ENCODE peak calls at places on chromosomes 6 and 20, in five cellular contexts. H is SK-N-SH; O is tibial artery; Y is WTC11; I is activated CD8-positive, alpha-beta T cell treated with anti-CD3 and anti-CD28 coated beads for 36 hours. B is an unnamed sample.

GRCh38 chr20:8082025-8082424 is 50.0 kb upstream of the PLCB1 start:
- DNase-seq in H (no peak), O (no peak), Y (peak), I (no peak), B (no peak)

GRCh38 chr20:20277772-20278382 is 90.0 kb upstream of the INSM1 start:
- DNase-seq in H (no peak), O (no peak), Y (no peak), I (no peak), B (no peak)

GRCh38 chr20:2298116-2298515 is 2.3 kb downstream of the TGM3 start:
- DNase-seq in H (no peak), O (no peak), Y (no peak), I (no peak), B (no peak)

GRCh38 chr20:36604952-36605308 is 649 bp upstream of the RAB5IF start:
- DNase-seq in H (peak), O (peak), Y (no peak), I (peak), B (peak)

GRCh38 chr20:56848561-56848960 is 219.5 kb downstream of the TFAP2C start:
- DNase-seq in H (no peak), O (no peak), Y (no peak), I (no peak), B (no peak)

GRCh38 chr6:88512951-88513350 is 346.8 kb upstream of the CNR1 start:
- DNase-seq in H (no peak), O (no peak), Y (no peak), I (no peak), B (no peak)

GRCh38 chr6:89037156-89037900 is 43.2 kb upstream of the PNRC1 start:
- DNase-seq in H (no peak), O (no peak), Y (no peak), I (no peak), B (no peak)

GRCh38 chr20:58612021-58612700 is 38.9 kb upstream of the STX16 start:
- DNase-seq in H (no peak), O (no peak), Y (no peak), I (no peak), B (no peak)

GRCh38 chr6:37141291-37142046 is 28.5 kb upstream of the PIM1 start:
- DNase-seq in H (no peak), O (no peak), Y (peak), I (no peak), B (no peak)

GRCh38 chr6:56946368-56946767 is 8.5 kb upstream of the BEND6 start:
- DNase-seq in H (no peak), O (no peak), Y (no peak), I (no peak), B (no peak)

GRCh38 chr20:59645761-59646171 is 41.4 kb downstream of the PHACTR3 start:
- DNase-seq in H (no peak), O (no peak), Y (no peak), I (no peak), B (peak)

DNA sequence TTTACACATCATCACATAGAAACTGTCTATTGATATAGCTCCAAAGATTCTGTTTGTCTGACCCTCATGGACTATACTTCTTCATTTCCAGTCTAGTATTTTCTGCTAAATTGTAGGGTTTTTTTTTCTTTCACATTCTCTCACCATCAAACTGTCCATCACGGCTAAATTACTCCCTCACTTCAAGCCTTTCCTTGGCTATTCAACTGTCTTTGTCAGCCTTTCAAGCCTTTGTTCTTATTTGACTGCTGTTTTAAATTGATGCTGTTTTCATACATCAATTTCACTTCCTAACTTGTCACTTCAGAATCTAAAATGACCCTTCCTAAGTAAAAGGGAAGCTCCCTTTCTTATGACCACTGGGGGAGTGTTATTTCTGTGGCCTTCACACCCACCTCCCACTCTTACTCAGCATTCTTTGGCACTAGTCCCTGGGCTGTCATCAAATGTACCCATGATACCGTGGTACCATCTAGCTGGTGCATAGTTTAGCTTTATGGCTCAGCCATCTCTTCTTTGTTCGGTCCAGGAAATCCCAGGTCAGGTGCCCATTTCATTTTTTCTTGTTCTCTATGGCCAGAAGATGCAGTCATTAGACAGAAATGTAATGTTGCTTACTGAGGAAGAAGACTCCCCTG is 8.6 kb downstream of the GJA1 start:
- DNase-seq in H (no peak), O (no peak), Y (no peak), I (no peak), B (no peak)
- TF ChIP-seq CTCF in H (no peak), O (no peak), Y (no peak), I (no peak), B (no peak)

GRCh38 chr6:2118136-2118535 is 127.3 kb downstream of the GMDS start:
- DNase-seq in H (no peak), O (no peak), Y (no peak), I (no peak), B (no peak)

GRCh38 chr6:2120912-2121311 is 124.5 kb downstream of the GMDS start:
- DNase-seq in H (no peak), O (no peak), Y (no peak), I (no peak), B (no peak)

GRCh38 chr6:2116496-2116895 is 128.9 kb downstream of the GMDS start:
- DNase-seq in H (no peak), O (no peak), Y (no peak), I (no peak), B (no peak)

GRCh38 chr6:2117447-2117846 is 128.0 kb downstream of the GMDS start:
- DNase-seq in H (no peak), O (no peak), Y (no peak), I (no peak), B (no peak)

DNA sequence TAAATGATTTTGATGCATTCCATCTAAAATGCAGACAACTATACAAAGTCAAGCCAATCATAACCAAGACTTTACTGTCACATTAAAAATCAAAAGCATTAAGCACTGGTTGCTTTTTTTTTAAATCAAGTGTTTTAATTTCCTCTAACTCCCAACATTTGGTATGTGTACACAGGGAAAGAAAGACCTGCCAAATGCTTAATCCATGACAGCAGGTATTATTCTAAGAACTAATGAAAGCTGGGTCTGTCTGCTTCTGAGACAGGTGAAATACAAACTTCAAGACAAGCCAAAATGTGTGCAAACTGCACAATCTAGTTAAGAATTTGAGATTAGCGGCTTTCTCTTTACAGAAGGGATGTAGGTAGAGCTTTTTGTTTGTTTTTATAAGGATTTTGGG is 126.1 kb downstream of the GMDS start:
- DNase-seq in H (no peak), O (no peak), Y (no peak), I (no peak), B (no peak)
- TF ChIP-seq CTCF in H (no peak), O (no peak), Y (no peak), I (no peak), B (no peak)

DNA sequence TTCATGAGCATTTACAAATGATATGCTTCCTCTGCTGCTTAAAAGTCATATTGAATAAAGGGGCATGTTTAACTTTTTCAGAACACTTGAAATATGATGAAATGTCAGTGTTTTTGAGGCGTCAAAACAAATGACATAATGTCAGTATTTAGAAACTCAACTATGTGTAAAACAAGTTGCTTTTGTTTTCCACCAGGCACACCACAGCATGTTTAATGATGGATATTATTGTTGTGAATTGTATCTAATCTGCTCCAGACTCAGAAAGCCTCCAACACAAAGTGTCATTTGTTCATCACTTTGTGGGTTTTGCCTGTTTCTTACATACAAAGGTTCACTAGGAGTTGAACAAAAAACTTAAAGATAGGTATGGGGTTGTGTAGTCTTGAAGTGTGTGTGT is 776.0 kb upstream of the FLRT3 start:
- DNase-seq in H (no peak), O (no peak), Y (no peak), I (no peak), B (no peak)
- TF ChIP-seq CTCF in H (no peak), O (no peak), Y (no peak), I (no peak), B (no peak)

DNA sequence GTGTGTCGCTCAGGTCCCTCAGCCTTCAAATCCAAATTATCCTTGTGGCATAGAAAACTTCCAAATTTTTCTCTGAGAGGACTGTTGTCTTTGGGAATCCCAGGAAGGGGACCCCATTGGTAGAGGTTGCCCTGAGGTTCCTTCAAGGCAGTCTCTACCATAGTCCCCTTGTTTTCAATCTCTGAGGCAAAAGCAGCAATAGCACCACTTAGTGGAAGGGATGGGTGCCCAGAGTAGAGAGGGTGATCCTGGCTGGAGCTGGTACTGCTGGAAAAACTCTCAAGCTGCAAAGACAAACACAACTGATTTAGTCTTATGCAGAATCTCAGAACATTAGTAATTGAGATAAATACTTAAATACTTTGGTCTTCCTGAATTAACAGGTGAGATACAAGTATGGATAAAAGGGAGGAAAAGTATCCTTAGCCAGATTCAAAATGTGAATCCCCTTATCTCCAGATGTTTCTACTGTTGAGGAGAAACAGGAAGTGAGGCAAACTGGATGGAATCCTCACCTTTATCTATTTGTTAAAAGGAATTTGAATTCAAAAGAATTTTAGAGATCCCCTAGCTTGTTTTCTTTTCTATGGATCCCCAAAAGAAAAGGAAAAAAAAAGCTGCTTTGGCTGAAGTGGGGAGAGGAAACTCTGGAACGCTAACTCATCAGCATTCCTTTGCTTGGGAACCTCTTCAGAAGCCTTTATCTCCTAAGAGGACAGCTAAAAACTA is 13.4 kb downstream of the ZNF318 start:
- DNase-seq in H (peak), O (no peak), Y (peak), I (no peak), B (no peak)
- TF ChIP-seq CTCF in H (peak), O (no peak), Y (no peak), I (no peak), B (no peak)

DNA sequence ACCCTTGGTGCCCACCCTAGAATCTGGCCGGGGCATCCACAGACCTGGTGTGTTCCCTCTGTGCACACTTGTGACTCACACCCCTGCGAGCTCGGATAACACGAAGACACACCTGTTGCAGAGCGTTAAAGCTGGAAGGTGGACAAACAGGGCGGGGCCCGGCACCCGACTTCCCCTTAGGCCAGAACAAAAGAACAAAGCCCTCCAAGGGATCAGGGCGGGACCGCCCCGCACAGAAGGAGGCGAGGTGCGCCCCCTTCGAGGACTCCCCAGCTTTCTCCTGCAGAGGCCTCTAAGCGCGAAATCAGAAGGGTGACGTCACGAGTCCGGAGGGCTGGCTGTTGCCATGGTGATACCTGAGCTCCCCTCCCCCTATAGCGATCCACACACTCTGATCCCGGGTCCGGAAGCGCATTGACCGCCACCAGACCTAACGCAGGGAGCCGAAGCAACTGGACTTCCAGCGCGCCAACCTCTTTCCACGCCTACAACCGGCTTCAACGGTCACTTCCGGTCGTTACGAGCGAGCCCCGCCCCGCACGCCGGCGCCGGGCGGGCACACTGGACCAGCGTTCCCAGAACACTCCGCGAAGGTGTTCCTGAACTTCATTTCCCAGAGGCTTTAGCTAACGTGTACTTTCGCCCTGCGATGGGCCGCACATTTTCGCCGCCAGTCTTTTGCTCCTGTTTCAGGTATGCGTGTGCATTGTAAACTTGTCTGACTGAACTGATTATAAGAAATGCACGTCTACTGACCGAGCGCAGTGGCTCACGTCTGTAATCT is at the start of gene ZNF184:
- DNase-seq in H (peak), O (peak), Y (peak), I (peak), B (peak)
- TF ChIP-seq CTCF in H (no peak), O (peak), Y (no peak), I (peak), B (no peak)

DNA sequence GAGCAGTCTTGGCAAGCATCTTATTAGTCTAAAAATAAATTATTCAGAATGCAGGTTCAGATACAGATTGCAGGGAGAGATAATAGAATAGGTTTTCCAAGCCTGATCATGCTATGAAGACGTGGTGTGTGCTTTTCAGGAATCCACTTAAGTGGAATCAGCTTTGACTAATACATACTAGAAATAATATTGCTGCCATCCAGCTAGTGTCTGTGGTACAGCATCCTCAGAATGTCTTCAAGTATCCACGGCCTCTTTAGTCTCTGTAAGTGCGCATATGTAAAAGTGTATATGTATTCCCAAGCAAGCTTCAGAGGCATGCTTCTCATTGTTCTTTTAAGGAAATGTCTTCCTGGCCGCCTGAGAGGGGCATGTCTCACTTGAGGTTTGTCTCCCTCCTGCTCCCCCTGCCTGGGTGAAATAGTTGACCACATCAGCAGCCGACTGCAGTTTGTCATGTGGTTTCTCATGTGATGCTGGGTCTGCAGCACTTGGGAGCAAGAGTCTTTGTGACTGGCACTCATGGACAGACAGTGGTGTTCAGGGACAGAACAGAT is 150.9 kb downstream of the PRL start:
- DNase-seq in H (peak), O (no peak), Y (peak), I (peak), B (no peak)
- TF ChIP-seq CTCF in H (peak), O (peak), Y (no peak), I (no peak), B (no peak)

GRCh38 chr6:744954-745353 is 52.0 kb upstream of the EXOC2 start:
- DNase-seq in H (no peak), O (no peak), Y (no peak), I (no peak), B (no peak)
- TF ChIP-seq CTCF in H (no peak), O (no peak), Y (no peak), I (no peak), B (no peak)